ENCODE peak calls at places on chromosomes 1 and 21, in four cellular contexts. C is WERI-Rb-1, J is astrocyte of the cerebellum, H is A549. Z is an unnamed sample.

GRCh38 chr21:42527489-42528158 is 14.0 kb downstream of the SLC37A1 start:
- DNase-seq in C (no peak), J (no peak), H (no peak), Z (no peak)

GRCh38 chr1:246705368-246705767 is 18.8 kb upstream of the SCCPDH start:
- DNase-seq in C (no peak), J (peak), H (peak), Z (peak)

GRCh38 chr21:36205962-36206361 is 49.3 kb downstream of the DOP1B start:
- DNase-seq in C (no peak), J (no peak), H (no peak), Z (no peak)

GRCh38 chr1:115280073-115280472 is 58.0 kb downstream of the NGF start:
- DNase-seq in C (no peak), J (peak), H (no peak), Z (no peak)

GRCh38 chr1:159188375-159188788 is 16.3 kb upstream of the ACKR1 start:
- DNase-seq in C (peak), J (peak), H (peak), Z (peak)

GRCh38 chr1:93615201-93616150 is 66.2 kb downstream of the BCAR3 start:
- DNase-seq in C (no peak), J (peak), H (peak), Z (peak)

GRCh38 chr1:228073061-228073869 is 9.2 kb upstream of the ARF1 start:
- DNase-seq in C (no peak), J (no peak), H (no peak), Z (no peak)

GRCh38 chr1:12031039-12031980 is 12.0 kb downstream of the MIIP start:
- DNase-seq in C (peak), J (no peak), H (peak), Z (peak)

GRCh38 chr1:1004780-1005697 is 5.1 kb upstream of the HES4 start:
- DNase-seq in C (peak), J (no peak), H (no peak), Z (peak)

GRCh38 chr1:15128520-15129313 is 24.8 kb upstream of the TMEM51 start:
- DNase-seq in C (peak), J (peak), H (peak), Z (peak)

GRCh38 chr1:35834218-35834617 is 26.4 kb downstream of the AGO4 start:
- DNase-seq in C (no peak), J (no peak), H (no peak), Z (no peak)

GRCh38 chr1:9309991-9310390 is 17.3 kb downstream of the SPSB1 start:
- DNase-seq in C (no peak), J (no peak), H (no peak), Z (no peak)

GRCh38 chr1:192104852-192105251 is 53.4 kb upstream of the RGS18 start:
- DNase-seq in C (no peak), J (peak), H (no peak), Z (peak)

GRCh38 chr21:32653326-32653901 is 41.2 kb upstream of the CFAP298 start:
- DNase-seq in C (peak), J (peak), H (peak), Z (peak)

GRCh38 chr1:5423109-5423508 is 569.1 kb downstream of the NPHP4 start:
- DNase-seq in C (no peak), J (no peak), H (no peak), Z (no peak)

GRCh38 chr1:77290576-77290975 is 8.8 kb downstream of the AK5 start:
- DNase-seq in C (no peak), J (no peak), H (no peak), Z (peak)

GRCh38 chr21:30579351-30579750 is 10.8 kb downstream of the KRTAP22-2 start:
- DNase-seq in C (no peak), J (no peak), H (no peak), Z (no peak)

GRCh38 chr1:212601524-212601923 is 7.0 kb upstream of the ATF3 start:
- DNase-seq in C (no peak), J (no peak), H (no peak), Z (no peak)

GRCh38 chr1:23657659-23658275 is 33.8 kb upstream of the RPL11 start:
- DNase-seq in C (peak), J (peak), H (peak), Z (peak)

GRCh38 chr1:192445849-192446489 is 129.2 kb downstream of the RGS21 start:
- DNase-seq in C (peak), J (peak), H (peak), Z (peak)

GRCh38 chr21:44618504-44618903 is 6.6 kb downstream of the KRTAP10-8 start:
- DNase-seq in C (peak), J (no peak), H (peak), Z (peak)
- TF ChIP-seq CTCF in C (peak), J (no peak), H (no peak), Z (peak)

GRCh38 chr1:117142200-117142599 is 20.7 kb upstream of the TRIM45 start:
- DNase-seq in C (no peak), J (no peak), H (no peak), Z (no peak)
- H3K4me3 ChIP-seq in C (no peak), J (no peak), H (no peak), Z (no peak)

DNA sequence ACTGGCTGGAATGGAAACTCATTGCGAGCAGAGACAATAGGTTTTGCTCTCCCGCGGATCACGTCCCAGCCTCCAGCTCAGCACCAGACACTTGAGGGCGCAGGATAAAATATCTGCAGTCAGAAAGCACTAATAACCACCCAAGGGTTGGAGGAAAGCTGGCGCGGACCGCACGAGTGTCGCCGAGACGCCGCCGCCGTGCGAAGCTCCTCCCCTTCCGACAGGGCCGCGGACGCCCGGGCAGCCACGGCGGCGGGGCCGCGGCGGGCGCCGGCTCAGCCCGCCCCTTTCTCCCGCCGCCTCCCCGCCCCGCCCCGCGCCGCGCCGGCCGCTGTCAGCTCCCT is at the start of gene CMPK1:
- DNase-seq in C (peak), J (peak), H (peak), Z (peak)
- TF ChIP-seq CTCF in C (peak), J (no peak), H (no peak), Z (peak)

DNA sequence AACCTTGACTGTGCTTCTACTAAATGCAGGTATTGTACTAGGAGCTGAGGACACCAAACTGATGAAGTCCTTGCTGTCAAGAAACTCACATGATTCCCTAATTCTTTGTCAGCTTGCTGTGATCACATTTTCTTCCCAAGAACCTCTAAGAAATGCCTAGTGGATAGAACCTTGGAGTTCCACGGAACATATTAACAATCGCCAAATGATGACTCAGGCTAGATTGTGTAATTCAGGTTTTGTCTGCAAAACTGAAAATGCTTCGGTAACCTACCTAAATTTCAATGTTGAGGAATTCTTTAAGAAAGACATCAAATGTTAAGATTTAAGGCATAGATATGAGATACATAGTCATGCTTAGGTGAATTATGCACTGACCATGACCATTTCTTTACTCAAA is 1.7 kb upstream of the GADD45A start:
- DNase-seq in C (no peak), J (peak), H (peak), Z (peak)
- H3K4me3 ChIP-seq in C (no peak), J (no peak), H (peak), Z (peak)

GRCh38 chr1:111758373-111758772 is 2.7 kb downstream of the DDX20 start:
- DNase-seq in C (no peak), J (no peak), H (peak), Z (no peak)
- TF ChIP-seq CTCF in C (no peak), J (peak), H (no peak), Z (peak)

DNA sequence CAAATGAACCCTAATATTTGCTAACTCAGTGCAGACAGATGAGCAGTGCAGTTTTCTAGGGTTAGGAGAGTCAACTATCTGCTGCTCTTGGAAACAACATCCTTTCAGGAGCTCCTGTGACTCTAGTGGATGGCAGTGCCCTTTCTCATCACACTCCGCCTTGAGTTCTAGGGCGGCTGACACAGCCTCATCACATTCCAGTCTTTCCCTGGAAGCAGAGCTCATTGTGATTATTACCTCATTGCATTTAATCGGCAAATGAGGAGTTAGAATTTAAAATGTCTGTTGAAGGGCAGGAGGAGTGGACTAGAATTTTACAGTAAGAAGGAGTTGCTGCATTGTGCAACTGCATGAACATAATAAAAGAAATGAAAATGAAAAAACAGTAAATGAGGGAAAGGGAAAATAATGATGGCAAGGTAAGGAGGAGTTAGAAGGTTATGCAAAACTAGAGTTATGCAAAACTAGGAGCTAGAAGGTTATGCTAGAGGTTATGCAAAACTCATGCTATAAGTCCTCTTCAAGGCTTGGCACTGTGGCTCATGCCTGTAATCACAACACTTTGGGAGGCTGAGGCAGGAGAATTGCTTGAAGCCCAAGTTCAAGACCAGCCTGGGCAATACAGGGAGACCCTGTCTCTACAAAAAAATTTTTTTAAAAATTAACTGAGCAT is 6.9 kb upstream of the PTGFRN start:
- DNase-seq in C (no peak), J (no peak), H (no peak), Z (no peak)
- H3K4me3 ChIP-seq in C (no peak), J (no peak), H (no peak), Z (no peak)

GRCh38 chr1:156347337-156347736 is 9.0 kb downstream of the TSACC start:
- DNase-seq in C (no peak), J (no peak), H (no peak), Z (peak)
- TF ChIP-seq CTCF in C (no peak), J (no peak), H (no peak), Z (no peak)

GRCh38 chr21:43815107-43815742 is 25.8 kb downstream of the RRP1 start:
- DNase-seq in C (no peak), J (no peak), H (no peak), Z (no peak)
- H3K4me3 ChIP-seq in C (no peak), J (no peak), H (no peak), Z (no peak)

Z was measured in fibroblast of pulmonary artery.